ENCODE peak calls at places on chromosomes 7 and 10, in five cellular contexts. Q is psoas muscle, P is cardiac muscle cell, V is brain microvascular endothelial cell, F is HCT116. B is an unnamed sample. For H3K36me3, the result is how much of the 10 kb centered on the place peaks cover.

GRCh38 chr7:87398441-87398840 is 53.0 kb downstream of the CROT start:
- DNase-seq in Q (no peak), P (no peak), F (no peak), V (peak), B (no peak)

GRCh38 chr10:100245484-100246220 is 16.3 kb upstream of the CHUK start:
- DNase-seq in F (no peak), Q (no peak), P (peak), V (peak), B (no peak)

GRCh38 chr10:29737209-29737565 is 102.4 kb upstream of the SVIL start:
- DNase-seq in V (no peak), F (no peak), Q (no peak), P (no peak), B (no peak)

GRCh38 chr7:147182859-147183258 is 1066.3 kb downstream of the CNTNAP2 start:
- DNase-seq in V (no peak), F (no peak), Q (no peak), P (no peak), B (no peak)

GRCh38 chr7:44987996-44988395 is 9.2 kb upstream of the MYO1G start:
- DNase-seq in Q (no peak), P (no peak), F (no peak), V (no peak), B (no peak)

GRCh38 chr7:28623105-28623730 is 210.9 kb downstream of the CREB5 start:
- DNase-seq in Q (no peak), P (no peak), V (peak), F (no peak), B (no peak)

GRCh38 chr7:75737856-75738603 is 711 bp downstream of the HIP1 start:
- DNase-seq in F (no peak), P (peak), V (no peak), Q (no peak), B (no peak)

GRCh38 chr7:77691892-77692491 is 4.3 kb upstream of the RSBN1L start:
- DNase-seq in V (no peak), Q (no peak), F (no peak), P (no peak), B (no peak)

GRCh38 chr10:35274511-35275060 is 61.7 kb upstream of the CCNY start:
- DNase-seq in V (no peak), Q (no peak), F (no peak), P (no peak), B (no peak)

GRCh38 chr7:132500727-132501410 is 75.4 kb downstream of the PLXNA4 start:
- DNase-seq in F (no peak), V (peak), P (peak), Q (peak), B (no peak)

GRCh38 chr10:116472874-116473273 is 45.2 kb downstream of the PNLIPRP3 start:
- DNase-seq in F (no peak), P (no peak), Q (no peak), V (no peak), B (no peak)

GRCh38 chr10:34024708-34025425 is 690.4 kb upstream of the NRP1 start:
- DNase-seq in V (peak), F (peak), P (no peak), Q (peak), B (no peak)

GRCh38 chr7:4211261-4211660 is 470.8 kb upstream of the FOXK1 start:
- DNase-seq in F (no peak), Q (no peak), P (no peak), V (no peak), B (no peak)

GRCh38 chr7:137423321-137423720 is 79.8 kb upstream of the PTN start:
- DNase-seq in Q (no peak), F (no peak), V (no peak), P (no peak), B (no peak)

GRCh38 chr7:107502797-107503196 is 32.9 kb downstream of the GPR22 start:
- DNase-seq in Q (no peak), P (no peak), F (no peak), V (no peak), B (no peak)

GRCh38 chr7:44286618-44287487 is 38.5 kb downstream of the CAMK2B start:
- DNase-seq in Q (peak), P (no peak), F (no peak), V (no peak), B (no peak)

GRCh38 chr7:119233015-119233414 is 1008.5 kb downstream of the ANKRD7 start:
- DNase-seq in P (no peak), F (no peak), V (no peak), Q (no peak), B (no peak)

GRCh38 chr10:133442191-133442966 is 11.4 kb upstream of the SCART1 start:
- DNase-seq in F (no peak), V (no peak), P (no peak), Q (peak), B (no peak)

GRCh38 chr10:11886851-11887250 is 63.7 kb downstream of the PROSER2 start:
- DNase-seq in V (no peak), Q (no peak), F (no peak), P (no peak), B (no peak)

GRCh38 chr10:98391578-98391991 is 23.4 kb downstream of the PYROXD2 start:
- DNase-seq in P (no peak), Q (peak), F (no peak), V (no peak), B (no peak)

GRCh38 chr7:105264707-105265106 is 124.0 kb downstream of the SRPK2 start:
- DNase-seq in F (no peak), Q (no peak), V (no peak), P (no peak), B (no peak)

GRCh38 chr7:130996841-130997231 is 262.8 kb upstream of the KLF14 start:
- DNase-seq in Q (no peak), V (peak), F (peak), P (no peak), B (no peak)

GRCh38 chr10:28118985-28119628 is 120.2 kb upstream of the ODAD2 start:
- DNase-seq in F (no peak), V (no peak), Q (no peak), P (no peak), B (no peak)

GRCh38 chr7:156383526-156383925 is 257.0 kb upstream of the RNF32 start:
- DNase-seq in V (no peak), P (no peak), Q (no peak), F (no peak), B (no peak)

GRCh38 chr7:120014920-120015465 is 258.0 kb upstream of the KCND2 start:
- DNase-seq in F (no peak), V (no peak), P (no peak), Q (no peak), B (no peak)

GRCh38 chr10:75440271-75440793 is 8.9 kb downstream of the LRMDA start:
- DNase-seq in P (no peak), F (no peak), Q (no peak), V (no peak), B (no peak)

GRCh38 chr10:60611291-60611747 is 167.0 kb upstream of the CDK1 start:
- DNase-seq in V (peak), Q (no peak), P (no peak), F (peak), B (no peak)

GRCh38 chr10:91022390-91022789 is 101.5 kb upstream of the ANKRD1 start:
- DNase-seq in P (peak), V (no peak), F (no peak), Q (no peak), B (no peak)

GRCh38 chr7:151013728-151014497 is 10.4 kb downstream of the ATG9B start:
- DNase-seq in F (no peak), V (peak), P (peak), Q (peak), B (peak)

GRCh38 chr7:137847418-137848050 is 760 bp upstream of the DGKI start:
- DNase-seq in Q (no peak), V (no peak), P (peak), F (no peak), B (no peak)

GRCh38 chr10:92052088-92052487 is 128.5 kb downstream of the BTAF1 start:
- DNase-seq in Q (no peak), V (no peak), P (no peak), F (no peak), B (no peak)

GRCh38 chr7:8065356-8065813 is 96.8 kb downstream of the GLCCI1 start:
- DNase-seq in P (no peak), F (no peak), Q (no peak), V (peak), B (no peak)

DNA sequence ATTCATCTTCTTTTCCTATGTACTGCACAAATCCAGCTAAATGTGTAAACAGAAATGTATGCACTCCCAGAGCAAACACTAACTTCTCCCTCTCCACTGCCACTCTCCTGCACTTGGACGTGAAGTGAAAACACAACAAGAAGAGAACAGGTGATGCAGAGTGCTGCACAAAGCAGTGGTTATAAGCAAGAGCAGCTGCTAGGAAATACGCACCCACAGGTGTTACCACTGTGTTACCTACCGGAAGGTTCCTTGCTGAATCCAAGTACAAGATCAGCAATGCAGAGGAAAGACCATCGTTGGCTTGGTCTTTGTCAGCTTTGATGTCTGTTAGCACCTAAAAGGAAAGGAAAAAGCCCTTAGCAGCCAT is 54.6 kb upstream of the NCAPG2 start:
- DNase-seq in P (no peak), V (no peak), Q (no peak), F (no peak), B (no peak)
- H3K36me3 ChIP-seq in P (under half), V (half or more), Q (under half), F (under half), B (under half)

GRCh38 chr7:5223646-5224340 is 33.8 kb downstream of the WIPI2 start:
- DNase-seq in V (no peak), F (no peak), Q (no peak), P (no peak), B (no peak)
- H3K36me3 ChIP-seq in V (half or more), F (under half), Q (under half), P (half or more), B (half or more)

GRCh38 chr7:116034411-116034810 is 3.8 kb upstream of the TFEC start:
- DNase-seq in V (no peak), Q (no peak), F (no peak), P (no peak), B (no peak)
- H3K36me3 ChIP-seq in V (under half), Q (under half), F (under half), P (under half), B (under half)

GRCh38 chr7:47393406-47393805 is 188.5 kb downstream of the TNS3 start:
- DNase-seq in P (no peak), V (no peak), F (no peak), Q (no peak), B (no peak)
- H3K36me3 ChIP-seq in P (under half), V (under half), F (under half), Q (under half), B (under half)

DNA sequence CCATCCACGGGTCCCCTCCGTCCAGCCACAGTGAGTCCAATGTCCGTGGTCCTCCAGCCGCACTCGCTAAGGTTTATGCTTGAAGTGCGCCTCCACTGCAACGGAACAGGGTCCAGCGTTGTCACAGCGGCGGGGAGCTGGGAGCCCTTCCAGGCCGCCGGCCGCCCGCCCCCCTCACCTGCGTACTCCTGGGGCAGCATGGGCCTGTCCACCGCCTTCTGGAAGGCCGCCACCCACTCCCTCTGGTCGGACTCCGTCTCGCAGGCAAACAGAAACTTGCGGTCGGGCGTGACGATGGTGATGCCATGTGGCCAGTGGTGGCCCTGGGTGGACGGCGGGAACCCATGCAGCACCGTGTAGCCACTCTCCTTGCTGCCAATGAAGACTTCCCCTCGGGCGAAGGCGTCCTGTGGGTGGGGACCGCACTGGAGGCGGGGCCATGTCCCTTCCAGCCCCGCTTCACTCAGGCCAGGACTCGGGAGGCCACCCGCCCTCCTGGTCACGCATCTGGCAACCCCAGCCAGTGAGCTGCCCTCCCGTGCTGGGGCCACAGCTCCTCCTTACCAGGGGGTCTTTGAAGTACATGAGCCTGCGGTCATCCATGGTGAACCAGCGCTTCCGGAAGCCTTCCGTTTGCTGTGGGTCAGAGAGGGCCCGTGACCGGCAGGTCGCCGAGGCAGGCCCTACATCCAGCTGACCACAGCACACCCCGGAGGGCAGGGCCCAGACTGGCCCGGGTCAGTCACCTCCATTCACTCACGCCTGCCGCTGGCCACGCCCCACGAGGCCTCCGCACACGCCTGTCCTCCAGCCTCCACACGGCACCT is 22.7 kb downstream of the GET4 start:
- DNase-seq in F (no peak), V (no peak), P (no peak), Q (no peak), B (no peak)
- H3K36me3 ChIP-seq in F (under half), V (under half), P (under half), Q (under half), B (under half)

GRCh38 chr10:683448-684071 is 5.9 kb downstream of the DIP2C start:
- DNase-seq in F (peak), P (no peak), Q (peak), V (peak), B (no peak)
- H3K36me3 ChIP-seq in F (under half), P (under half), Q (under half), V (under half), B (under half)

DNA sequence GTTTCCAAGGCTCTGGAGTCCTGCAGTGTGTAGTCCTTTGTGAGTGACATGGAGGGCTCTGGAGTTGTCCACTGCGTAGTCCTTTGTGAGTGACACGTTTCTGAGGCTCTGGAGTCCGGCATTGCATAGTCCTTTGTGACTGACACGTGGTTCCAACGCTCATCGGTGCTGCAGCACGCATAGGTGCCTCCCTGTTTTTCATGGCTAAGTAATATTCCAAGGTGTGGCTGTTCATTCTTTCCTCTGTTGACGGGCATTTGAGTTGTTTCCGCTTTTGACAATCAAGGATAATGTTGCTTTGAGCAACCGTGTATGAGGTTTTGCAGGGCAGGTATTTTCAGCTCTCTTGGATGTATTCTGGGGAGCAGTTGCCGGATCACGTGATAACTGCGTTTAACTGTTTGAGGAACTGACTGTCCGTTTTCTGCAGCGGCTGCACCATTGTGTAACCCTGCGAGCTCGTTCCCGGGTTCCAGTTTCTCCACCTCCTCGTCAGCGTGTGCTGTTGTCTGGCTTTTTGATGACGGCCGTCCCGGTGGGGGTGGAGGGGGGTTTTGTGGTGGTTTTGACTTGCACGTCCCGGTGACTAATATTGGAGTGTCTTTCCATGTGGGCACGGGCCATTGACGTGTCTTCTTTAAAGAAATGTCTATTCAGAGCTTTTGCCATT is 21.1 kb downstream of the FAM20C start:
- DNase-seq in V (no peak), P (no peak), Q (no peak), F (no peak), B (no peak)
- H3K36me3 ChIP-seq in V (under half), P (under half), Q (under half), F (under half), B (under half)

GRCh38 chr10:96548589-96548988 is 34.9 kb upstream of the TLL2 start:
- DNase-seq in F (no peak), V (no peak), P (peak), Q (peak), B (no peak)
- H3K36me3 ChIP-seq in F (under half), V (under half), P (under half), Q (under half), B (under half)

GRCh38 chr7:95404316-95404715 is 8.1 kb upstream of the PON3 start:
- DNase-seq in Q (no peak), V (no peak), P (no peak), F (no peak), B (no peak)

GRCh38 chr7:95407751-95408150 is 11.6 kb upstream of the PON3 start:
- DNase-seq in Q (no peak), F (no peak), V (no peak), P (no peak), B (no peak)

GRCh38 chr7:95411036-95411435 is 14.9 kb upstream of the PON3 start:
- DNase-seq in F (no peak), Q (no peak), P (no peak), V (peak), B (no peak)

GRCh38 chr7:95405208-95405607 is 9.0 kb upstream of the PON3 start:
- DNase-seq in F (no peak), P (no peak), V (no peak), Q (no peak), B (no peak)

GRCh38 chr7:95405800-95406199 is 9.6 kb upstream of the PON3 start:
- DNase-seq in P (no peak), F (no peak), V (no peak), Q (no peak), B (no peak)
- H3K36me3 ChIP-seq in P (under half), F (under half), V (under half), Q (under half), B (under half)

DNA sequence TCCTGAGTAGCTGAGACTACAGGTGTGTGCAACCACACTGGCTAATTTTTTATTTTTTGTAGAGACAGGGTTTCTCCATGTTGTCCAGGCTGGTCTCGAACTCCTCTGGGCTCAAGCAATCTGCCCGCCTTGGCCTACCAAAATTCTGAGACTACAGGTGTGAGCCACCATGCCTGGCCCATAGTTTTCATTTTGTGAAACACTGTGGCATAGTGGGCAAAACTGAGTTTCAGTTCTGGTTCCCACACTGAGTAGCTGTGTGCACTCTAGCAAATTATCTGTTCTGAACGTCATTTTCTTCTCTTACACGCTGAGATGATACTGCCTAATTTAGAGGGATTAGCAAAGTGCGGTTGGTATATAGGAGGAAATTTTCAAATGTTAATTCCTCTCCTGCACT is 13.5 kb downstream of the ATP5MK start:
- DNase-seq in F (no peak), Q (no peak), P (no peak), V (no peak), B (no peak)
- H3K36me3 ChIP-seq in F (under half), Q (under half), P (under half), V (under half), B (under half)